ENCODE peak calls at places on chromosome 6, in eight cellular contexts. S, P, Q, J, H, Y, G and T are unnamed samples.

GRCh38 chr6:162620067-162620466 is 107.5 kb downstream of the PRKN start:
- DNase-seq in S (no peak), P (no peak), Q (no peak), J (no peak), H (no peak), Y (no peak), G (no peak), T (no peak)

GRCh38 chr6:50249493-50249892 is 199.8 kb upstream of the DEFB112 start:
- DNase-seq in S (no peak), P (peak), Q (no peak), J (no peak), H (no peak), Y (no peak), G (no peak), T (no peak)

GRCh38 chr6:16401868-16402267 is 163.5 kb downstream of the GMPR start:
- DNase-seq in S (no peak), P (no peak), Q (no peak), J (no peak), H (no peak), Y (no peak), G (no peak), T (no peak)

GRCh38 chr6:142763205-142763604 is 181.8 kb downstream of the HIVEP2 start:
- DNase-seq in S (no peak), P (no peak), Q (no peak), J (no peak), H (no peak), Y (peak), G (no peak), T (no peak)

GRCh38 chr6:104885518-104886043 is 25.9 kb upstream of the HACE1 start:
- DNase-seq in S (no peak), P (no peak), Q (no peak), J (no peak), H (no peak), Y (no peak), G (no peak), T (no peak)

GRCh38 chr6:151018911-151019795 is 153.7 kb downstream of the MTHFD1L start:
- DNase-seq in S (no peak), P (no peak), Q (no peak), J (no peak), H (no peak), Y (no peak), G (no peak), T (no peak)

GRCh38 chr6:153231048-153231635 is 100.1 kb upstream of the RGS17 start:
- DNase-seq in S (no peak), P (peak), Q (peak), J (no peak), H (no peak), Y (peak), G (peak), T (no peak)

GRCh38 chr6:170291271-170292110 is 613 bp upstream of the DLL1 start:
- DNase-seq in S (peak), P (no peak), Q (peak), J (peak), H (peak), Y (peak), G (peak), T (peak)

GRCh38 chr6:69917834-69918233 is 51.5 kb downstream of the COL19A1 start:
- DNase-seq in S (no peak), P (no peak), Q (no peak), J (no peak), H (no peak), Y (peak), G (no peak), T (no peak)

GRCh38 chr6:10584607-10585006 is 63.5 kb downstream of the GCNT2 start:
- DNase-seq in S (no peak), P (no peak), Q (no peak), J (no peak), H (no peak), Y (no peak), G (no peak), T (no peak)

GRCh38 chr6:40924832-40925231 is 114.2 kb downstream of the UNC5CL start:
- DNase-seq in S (no peak), P (no peak), Q (no peak), J (no peak), H (no peak), Y (no peak), G (no peak), T (no peak)

GRCh38 chr6:113634352-113635163 is 222.6 kb upstream of the MARCKS start:
- DNase-seq in S (no peak), P (no peak), Q (no peak), J (no peak), H (no peak), Y (peak), G (no peak), T (no peak)

GRCh38 chr6:75204959-75205775 is 686 bp downstream of the COL12A1 start:
- DNase-seq in S (no peak), P (peak), Q (no peak), J (no peak), H (no peak), Y (peak), G (peak), T (peak)

GRCh38 chr6:75760320-75760719 is 11.3 kb downstream of the MYO6 start:
- DNase-seq in S (no peak), P (no peak), Q (no peak), J (no peak), H (no peak), Y (no peak), G (no peak), T (no peak)

GRCh38 chr6:57182017-57182432 is 9.9 kb downstream of the BAG2 start:
- DNase-seq in S (no peak), P (peak), Q (no peak), J (no peak), H (no peak), Y (peak), G (no peak), T (no peak)

GRCh38 chr6:116111552-116112528 is 11.2 kb downstream of the NT5DC1 start:
- DNase-seq in S (no peak), P (no peak), Q (no peak), J (no peak), H (no peak), Y (peak), G (no peak), T (no peak)

GRCh38 chr6:14635195-14635594 is 517.6 kb downstream of the CD83 start:
- DNase-seq in S (no peak), P (no peak), Q (no peak), J (peak), H (peak), Y (no peak), G (no peak), T (no peak)

GRCh38 chr6:119342430-119342829 is 7.1 kb downstream of the MAN1A1 start:
- DNase-seq in S (no peak), P (no peak), Q (no peak), J (no peak), H (no peak), Y (no peak), G (no peak), T (no peak)

GRCh38 chr6:167588181-167588919 is 238.4 kb upstream of the AFDN start:
- DNase-seq in S (no peak), P (no peak), Q (no peak), J (no peak), H (no peak), Y (no peak), G (no peak), T (no peak)

GRCh38 chr6:1390071-1390804 is 862 bp downstream of the FOXF2 start:
- DNase-seq in S (no peak), P (no peak), Q (no peak), J (no peak), H (no peak), Y (peak), G (no peak), T (no peak)

GRCh38 chr6:155883741-155884140 is 428.1 kb upstream of the NOX3 start:
- DNase-seq in S (no peak), P (peak), Q (no peak), J (no peak), H (no peak), Y (peak), G (no peak), T (no peak)

GRCh38 chr6:17932362-17932852 is 55.0 kb downstream of the KIF13A start:
- DNase-seq in S (no peak), P (peak), Q (no peak), J (no peak), H (no peak), Y (peak), G (peak), T (no peak)

GRCh38 chr6:141398954-141399353 is 733.8 kb upstream of the GJE1 start:
- DNase-seq in S (no peak), P (no peak), Q (no peak), J (no peak), H (no peak), Y (peak), G (no peak), T (no peak)

GRCh38 chr6:28809947-28810654 is 113.7 kb downstream of the TRIM27 start:
- DNase-seq in S (no peak), P (no peak), Q (no peak), J (no peak), H (no peak), Y (no peak), G (no peak), T (no peak)

GRCh38 chr6:82741996-82742385 is 323.6 kb downstream of the UBE3D start:
- DNase-seq in S (no peak), P (no peak), Q (no peak), J (no peak), H (no peak), Y (no peak), G (no peak), T (no peak)

GRCh38 chr6:63802606-63803206 is 167.1 kb downstream of the PHF3 start:
- DNase-seq in S (no peak), P (no peak), Q (no peak), J (no peak), H (no peak), Y (peak), G (no peak), T (no peak)

GRCh38 chr6:32932132-32932868 is 8.5 kb downstream of the HLA-DMB start:
- DNase-seq in S (no peak), P (peak), Q (no peak), J (no peak), H (no peak), Y (peak), G (no peak), T (no peak)

GRCh38 chr6:3319801-3320200 is 61.1 kb downstream of the PSMG4 start:
- DNase-seq in S (no peak), P (no peak), Q (no peak), J (no peak), H (no peak), Y (no peak), G (no peak), T (peak)

GRCh38 chr6:44315506-44315905 is 2.4 kb upstream of the AARS2 start:
- DNase-seq in S (no peak), P (no peak), Q (no peak), J (no peak), H (no peak), Y (no peak), G (no peak), T (no peak)

GRCh38 chr6:112441607-112442006 is 94.5 kb downstream of the RFPL4B start:
- DNase-seq in S (no peak), P (no peak), Q (no peak), J (no peak), H (no peak), Y (no peak), G (no peak), T (no peak)